ENCODE peak calls at places on chromosomes 2 and 18, in ten cellular contexts. Q is stomach, V is HepG2, S is bronchial epithelial cell, A is endothelial cell of umbilical vein, W is tibial nerve, H is HCT116, R is fibroblast of pulmonary artery, O is upper lobe of right lung, U is lower lobe of right lung. P is an unnamed sample.

GRCh38 chr2:121021685-121022084 is 263.3 kb downstream of the TFCP2L1 start:
- DNase-seq in Q (no peak), V (no peak), S (no peak), A (no peak), W (no peak), H (no peak), R (no peak), O (no peak), U (no peak), P (no peak)

GRCh38 chr18:77114564-77115391 is 17.8 kb downstream of the MBP start:
- DNase-seq in Q (peak), V (peak), S (peak), A (peak), W (peak), H (no peak), R (peak), O (peak), U (peak), P (peak)

GRCh38 chr2:240139666-240140393 is 628 bp downstream of the OTOS start:
- DNase-seq in Q (no peak), V (no peak), S (no peak), A (no peak), W (no peak), H (no peak), R (no peak), O (peak), U (peak), P (no peak)

GRCh38 chr2:230130668-230131364 is 62.1 kb upstream of the SLC16A14 start:
- DNase-seq in Q (no peak), V (peak), S (no peak), A (peak), W (peak), H (peak), R (peak), O (no peak), U (no peak), P (peak)

GRCh38 chr18:30971338-30971956 is 71.1 kb downstream of the DSC3 start:
- DNase-seq in Q (no peak), V (peak), S (peak), A (peak), W (no peak), H (peak), R (peak), O (no peak), U (no peak), P (peak)

GRCh38 chr2:201451330-201452057 is at the start of the genes STRADB and TRAK2:
- DNase-seq in Q (peak), V (peak), S (peak), A (peak), W (peak), H (peak), R (peak), O (peak), U (peak), P (peak)

GRCh38 chr2:7014201-7014640 is 97.0 kb downstream of the RNF144A start:
- DNase-seq in Q (no peak), V (peak), S (no peak), A (no peak), W (no peak), H (peak), R (peak), O (no peak), U (no peak), P (peak)

GRCh38 chr18:55539240-55539639 is 48.8 kb downstream of the TCF4 start:
- DNase-seq in Q (no peak), V (no peak), S (no peak), A (no peak), W (no peak), H (no peak), R (no peak), O (no peak), U (no peak), P (peak)

GRCh38 chr2:28588231-28588725 is 92.4 kb downstream of the PLB1 start:
- DNase-seq in Q (no peak), V (no peak), S (no peak), A (no peak), W (no peak), H (no peak), R (no peak), O (peak), U (no peak), P (no peak)

GRCh38 chr18:35515460-35516130 is 17.8 kb upstream of the INO80C start:
- DNase-seq in Q (no peak), V (no peak), S (no peak), A (no peak), W (no peak), H (no peak), R (no peak), O (no peak), U (no peak), P (no peak)

GRCh38 chr2:118443596-118443995 is 355.3 kb downstream of the INSIG2 start:
- DNase-seq in Q (no peak), V (peak), S (peak), A (peak), W (no peak), H (no peak), R (peak), O (no peak), U (no peak), P (peak)

GRCh38 chr2:148814143-148814852 is 60.7 kb upstream of the KIF5C start:
- DNase-seq in Q (peak), V (no peak), S (no peak), A (peak), W (no peak), H (no peak), R (peak), O (no peak), U (no peak), P (peak)

GRCh38 chr2:151189125-151189524 is 72.5 kb downstream of the RBM43 start:
- DNase-seq in Q (no peak), V (no peak), S (no peak), A (no peak), W (no peak), H (no peak), R (no peak), O (no peak), U (no peak), P (no peak)

GRCh38 chr2:186639939-186640338 is 50.1 kb downstream of the ITGAV start:
- DNase-seq in Q (no peak), V (no peak), S (no peak), A (no peak), W (no peak), H (no peak), R (no peak), O (no peak), U (no peak), P (no peak)

GRCh38 chr2:12549641-12550040 is 167.1 kb upstream of the TRIB2 start:
- DNase-seq in Q (no peak), V (no peak), S (peak), A (no peak), W (no peak), H (no peak), R (peak), O (no peak), U (no peak), P (peak)

GRCh38 chr2:12555012-12555645 is 161.6 kb upstream of the TRIB2 start:
- DNase-seq in Q (no peak), V (no peak), S (peak), A (peak), W (no peak), H (no peak), R (peak), O (no peak), U (no peak), P (peak)

GRCh38 chr2:12554235-12555011 is 162.3 kb upstream of the TRIB2 start:
- DNase-seq in Q (no peak), V (no peak), S (peak), A (no peak), W (no peak), H (no peak), R (no peak), O (no peak), U (no peak), P (no peak)

GRCh38 chr2:12548906-12549305 is 167.8 kb upstream of the TRIB2 start:
- DNase-seq in Q (no peak), V (no peak), S (no peak), A (no peak), W (no peak), H (no peak), R (no peak), O (no peak), U (no peak), P (no peak)

GRCh38 chr2:12552092-12552491 is 164.6 kb upstream of the TRIB2 start:
- DNase-seq in Q (no peak), V (no peak), S (no peak), A (no peak), W (no peak), H (no peak), R (no peak), O (no peak), U (no peak), P (no peak)
- H3K4me3 ChIP-seq in Q (no peak), V (no peak), S (no peak), A (no peak), W (no peak), H (no peak), R (no peak), O (no peak), U (no peak), P (no peak)

GRCh38 chr18:58618822-58619553 is 9.9 kb downstream of the ALPK2 start:
- DNase-seq in Q (no peak), V (no peak), S (no peak), A (no peak), W (no peak), H (no peak), R (peak), O (no peak), U (no peak), P (no peak)
- TF ChIP-seq CTCF in Q (no peak), V (no peak), S (no peak), A (no peak), W (no peak), H (no peak), R (no peak), O (no peak), U (no peak), P (no peak)

GRCh38 chr2:189613650-189614420 is 33.2 kb upstream of the SLC40A1 start:
- DNase-seq in Q (no peak), V (no peak), S (peak), A (peak), W (no peak), H (no peak), R (peak), O (no peak), U (no peak), P (peak)

GRCh38 chr2:189614585-189614984 is 34.0 kb upstream of the SLC40A1 start:
- DNase-seq in Q (no peak), V (no peak), S (peak), A (no peak), W (no peak), H (no peak), R (no peak), O (no peak), U (no peak), P (no peak)

GRCh38 chr2:189610700-189611099 is 30.1 kb upstream of the SLC40A1 start:
- DNase-seq in Q (no peak), V (no peak), S (peak), A (no peak), W (no peak), H (no peak), R (no peak), O (no peak), U (no peak), P (no peak)

GRCh38 chr2:189609853-189610252 is 29.3 kb upstream of the SLC40A1 start:
- DNase-seq in Q (no peak), V (no peak), S (no peak), A (no peak), W (no peak), H (no peak), R (peak), O (no peak), U (no peak), P (peak)

DNA sequence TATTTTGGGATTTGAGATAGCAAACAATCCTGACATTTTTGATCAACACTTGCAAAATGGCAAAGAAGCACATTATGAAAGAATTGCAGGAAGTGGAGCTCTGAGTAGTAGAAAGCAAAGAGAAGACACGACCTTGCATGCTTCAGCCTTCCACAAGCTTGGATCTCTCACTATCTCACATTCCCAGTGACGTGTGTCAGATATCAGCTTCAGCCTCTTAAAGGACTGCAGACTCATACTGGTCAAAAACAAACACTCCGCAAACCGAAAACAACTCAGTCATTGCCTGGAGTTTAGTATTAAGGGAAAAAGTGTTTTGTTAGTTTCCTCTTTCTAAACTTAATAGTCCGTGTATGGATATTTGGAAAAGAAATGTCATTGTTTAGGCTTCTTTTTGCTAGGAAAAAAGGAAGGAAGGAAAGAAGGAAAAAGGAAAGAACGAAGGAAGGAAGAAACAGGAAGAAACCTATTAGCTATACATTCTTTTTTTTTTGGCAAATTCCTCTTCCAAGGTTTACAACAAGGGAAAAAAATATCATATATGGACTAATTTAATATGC is 32.6 kb upstream of the SLC40A1 start:
- DNase-seq in Q (no peak), V (peak), S (peak), A (peak), W (no peak), H (no peak), R (peak), O (no peak), U (no peak), P (peak)
- H3K4me3 ChIP-seq in Q (peak), V (peak), S (peak), A (peak), W (no peak), H (no peak), R (peak), O (peak), U (peak), P (peak)

GRCh38 chr2:199979398-199979797 is 24.0 kb downstream of the MAIP1 start:
- DNase-seq in Q (no peak), V (no peak), S (no peak), A (no peak), W (no peak), H (no peak), R (no peak), O (no peak), U (no peak), P (no peak)
- TF ChIP-seq CTCF in Q (no peak), V (no peak), S (no peak), A (no peak), W (no peak), H (no peak), R (no peak), O (no peak), U (no peak), P (no peak)

DNA sequence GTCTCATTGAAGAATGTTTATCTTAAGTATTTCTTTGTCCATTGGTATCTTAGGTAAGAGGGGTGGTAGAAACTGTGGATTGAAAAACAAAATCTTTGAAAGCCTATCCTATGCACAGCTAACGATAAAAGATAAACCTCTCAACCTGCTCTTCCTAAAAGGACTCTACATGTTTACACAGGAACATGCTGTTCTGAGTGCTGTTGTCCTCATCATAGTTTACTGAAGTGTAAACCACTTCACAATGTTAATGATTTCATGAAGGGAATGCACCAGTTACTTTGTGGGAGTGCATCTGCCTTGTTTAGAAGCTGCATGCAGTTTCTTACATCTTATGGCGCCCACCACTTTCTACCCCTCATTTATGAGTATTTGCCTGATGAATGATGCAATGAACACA is 1.2 kb downstream of the ACMSD start:
- DNase-seq in Q (no peak), V (no peak), S (no peak), A (no peak), W (no peak), H (no peak), R (no peak), O (no peak), U (no peak), P (no peak)
- H3K4me3 ChIP-seq in Q (no peak), V (no peak), S (no peak), A (no peak), W (no peak), H (no peak), R (no peak), O (no peak), U (no peak), P (no peak)

DNA sequence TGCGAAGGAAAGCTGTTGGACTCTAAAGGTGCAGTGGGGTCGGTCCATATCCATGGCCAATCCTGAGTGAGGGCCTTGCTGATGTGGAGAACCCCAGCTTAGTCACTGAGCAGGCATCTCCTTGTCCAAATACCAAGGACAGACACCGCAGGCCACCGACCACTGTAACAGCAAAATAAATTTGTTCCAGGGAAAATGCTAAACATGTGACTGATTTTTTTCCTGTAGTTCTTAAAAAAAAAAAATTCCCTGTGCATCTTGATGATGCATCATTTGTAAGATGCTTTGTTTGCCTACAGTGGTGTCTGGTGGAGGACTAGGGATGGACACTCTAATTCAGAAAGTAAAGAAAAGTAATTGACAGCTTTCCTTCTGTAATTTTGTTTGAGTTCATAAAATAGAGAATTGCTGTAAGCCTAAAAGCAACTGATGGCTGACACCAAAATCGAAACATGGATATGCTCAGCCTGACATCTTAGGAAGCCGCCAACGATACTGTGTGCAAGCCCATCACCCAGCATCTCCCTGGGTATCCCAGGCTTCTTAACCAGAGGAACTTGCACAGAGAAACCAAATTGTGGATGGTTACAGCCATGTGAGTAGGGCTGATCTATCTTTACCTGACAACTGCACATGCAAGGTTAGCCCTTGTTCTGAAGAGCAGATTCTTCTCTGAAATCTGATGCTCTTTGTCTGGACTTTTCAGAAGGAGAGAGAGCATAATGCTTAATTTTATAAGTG is 188.6 kb downstream of the ARL4C start:
- DNase-seq in Q (no peak), V (no peak), S (no peak), A (no peak), W (no peak), H (no peak), R (no peak), O (no peak), U (no peak), P (no peak)
- TF ChIP-seq CTCF in Q (no peak), V (no peak), S (no peak), A (no peak), W (no peak), H (no peak), R (no peak), O (no peak), U (no peak), P (peak)

DNA sequence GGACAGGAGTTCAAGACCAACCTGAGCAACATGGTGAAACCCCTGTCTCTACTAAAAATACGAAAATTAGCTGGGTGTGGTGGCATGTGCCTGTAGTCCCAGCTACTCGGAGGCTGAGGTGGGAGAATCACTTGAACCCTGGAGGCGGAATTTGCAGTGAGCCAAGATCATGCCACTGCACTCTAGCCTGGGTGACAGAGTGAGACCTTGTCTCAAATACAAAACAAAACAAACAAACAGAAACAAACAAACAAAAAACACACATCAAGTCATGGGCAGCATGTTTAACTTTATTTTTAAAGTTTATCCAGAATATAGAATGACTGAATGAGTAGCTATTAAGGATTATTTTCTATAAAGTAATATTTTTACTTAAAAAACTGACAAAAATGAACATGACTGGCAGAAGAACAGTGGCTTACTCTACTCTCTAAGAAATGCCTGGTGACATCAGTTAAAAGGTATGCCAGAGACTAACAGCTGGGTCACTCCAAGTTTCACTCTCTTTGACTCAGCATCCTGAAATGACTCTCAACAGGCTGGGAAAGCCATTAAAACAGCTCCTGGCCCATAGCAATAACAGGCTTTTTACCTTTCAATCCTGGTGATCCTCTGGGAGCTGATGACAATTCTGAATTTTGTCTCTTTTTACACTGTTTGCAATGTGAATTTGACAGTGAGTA is 281.6 kb upstream of the STON1 start:
- DNase-seq in Q (no peak), V (peak), S (peak), A (peak), W (no peak), H (peak), R (peak), O (no peak), U (no peak), P (peak)
- H3K4me3 ChIP-seq in Q (no peak), V (no peak), S (no peak), A (no peak), W (no peak), H (no peak), R (no peak), O (no peak), U (no peak), P (no peak)

DNA sequence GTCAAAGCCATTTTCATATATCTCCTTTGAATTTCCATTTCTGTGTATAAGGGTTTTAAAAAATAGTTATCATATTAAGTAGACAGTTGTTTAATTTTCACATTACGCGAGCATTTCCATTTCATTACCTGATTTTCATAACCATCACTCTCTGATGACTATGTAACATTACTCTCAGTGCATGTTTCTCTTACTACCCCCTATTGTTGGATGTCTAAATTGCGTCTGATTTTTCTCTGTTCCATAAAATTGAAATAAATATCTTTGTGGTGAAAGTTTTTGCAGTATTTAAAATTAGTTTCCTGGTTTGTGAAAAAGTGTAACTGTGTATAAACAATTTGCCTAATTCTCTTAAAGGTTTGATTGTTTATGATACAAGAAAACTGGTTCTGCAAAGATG is 123.8 kb downstream of the MYO1B start:
- DNase-seq in Q (no peak), V (no peak), S (no peak), A (peak), W (no peak), H (no peak), R (peak), O (no peak), U (no peak), P (peak)
- TF ChIP-seq CTCF in Q (no peak), V (peak), S (no peak), A (no peak), W (no peak), H (peak), R (peak), O (peak), U (no peak), P (peak)

GRCh38 chr2:45577426-45577825 is 33.6 kb downstream of the SRBD1 start:
- DNase-seq in Q (no peak), V (no peak), S (no peak), A (no peak), W (no peak), H (no peak), R (no peak), O (no peak), U (no peak), P (peak)
- H3K4me3 ChIP-seq in Q (no peak), V (no peak), S (no peak), A (no peak), W (no peak), H (no peak), R (no peak), O (no peak), U (no peak), P (no peak)

P was measured in fibroblast of mammary gland.